ENCODE peak calls at places on chromosome 2, in nine cellular contexts. U, Y, K, Q, P, A, F, H and Z are unnamed samples.

GRCh38 chr2:215843579-215843978 is 169.8 kb downstream of the MREG start:
- DNase-seq in U (no peak), Y (peak; percentile 73), K (no peak), Q (peak; percentile 95), P (no peak), A (no peak), F (no peak), H (no peak), Z (no peak)

GRCh38 chr2:204022550-204022949 is 86.0 kb downstream of the ICOS start:
- DNase-seq in U (no peak), Y (no peak), K (no peak), Q (no peak), P (no peak), A (no peak), F (no peak), H (no peak), Z (no peak)

GRCh38 chr2:16014041-16014787 is 73.9 kb downstream of the MYCN start:
- DNase-seq in U (no peak), Y (no peak), K (no peak), Q (no peak), P (no peak), A (peak; percentile 56), F (peak; percentile 33), H (no peak), Z (no peak)

GRCh38 chr2:159891917-159892691 is 94.1 kb upstream of the CD302 start:
- DNase-seq in U (no peak), Y (no peak), K (no peak), Q (peak; percentile 74), P (no peak), A (no peak), F (no peak), H (no peak), Z (no peak)

GRCh38 chr2:234881413-234882241 is 70.2 kb upstream of the SH3BP4 start:
- DNase-seq in U (peak; percentile 64), Y (peak; percentile 80), K (peak; percentile 35), Q (peak; percentile 87), P (peak; percentile 86), A (peak; percentile 88), F (peak; percentile 79), H (peak; percentile 71), Z (peak; percentile 86)

GRCh38 chr2:121529439-121530209 is 1.1 kb upstream of the RNU4ATAC start:
- DNase-seq in U (no peak), Y (peak; percentile 29), K (no peak), Q (no peak), P (peak; percentile 63), A (peak; percentile 93), F (no peak), H (peak; percentile 77), Z (peak; percentile 86)

GRCh38 chr2:77666251-77666980 is 144.2 kb upstream of the LRRTM4 start:
- DNase-seq in U (no peak), Y (no peak), K (no peak), Q (peak; percentile 88), P (no peak), A (no peak), F (no peak), H (no peak), Z (no peak)

GRCh38 chr2:191625016-191625415 is 52.9 kb upstream of the NABP1 start:
- DNase-seq in U (peak; percentile 55), Y (no peak), K (peak; percentile 41), Q (peak; percentile 65), P (no peak), A (no peak), F (no peak), H (no peak), Z (no peak)

GRCh38 chr2:230600881-230601280 is 111.8 kb upstream of the CAB39 start:
- DNase-seq in U (no peak), Y (no peak), K (no peak), Q (no peak), P (no peak), A (no peak), F (no peak), H (no peak), Z (no peak)

GRCh38 chr2:189412330-189412953 is 28.8 kb upstream of the WDR75 start:
- DNase-seq in U (no peak), Y (no peak), K (peak; percentile 53), Q (peak; percentile 28), P (peak; percentile 40), A (peak; percentile 19), F (no peak), H (no peak), Z (no peak)

GRCh38 chr2:158756331-158756730 is 38.8 kb upstream of the DAPL1 start:
- DNase-seq in U (no peak), Y (no peak), K (no peak), Q (no peak), P (no peak), A (no peak), F (no peak), H (no peak), Z (no peak)

GRCh38 chr2:172234716-172235661 is 132.3 kb upstream of the DLX2 start:
- DNase-seq in U (peak; percentile 57), Y (no peak), K (no peak), Q (no peak), P (no peak), A (peak; percentile 81), F (peak; percentile 21), H (peak; percentile 73), Z (peak; percentile 83)

GRCh38 chr2:227939271-227940027 is 68.0 kb downstream of the DAW1 start:
- DNase-seq in U (no peak), Y (no peak), K (no peak), Q (peak; percentile 24), P (no peak), A (peak; percentile 59), F (no peak), H (peak; percentile 50), Z (peak; percentile 64)

GRCh38 chr2:241560883-241561474 is 2.4 kb downstream of the BOK start:
- DNase-seq in U (no peak), Y (no peak), K (no peak), Q (no peak), P (no peak), A (peak; percentile 68), F (no peak), H (no peak), Z (no peak)

GRCh38 chr2:216535454-216535995 is 36.9 kb downstream of the RPL37A start:
- DNase-seq in U (no peak), Y (peak; percentile 69), K (no peak), Q (peak; percentile 83), P (no peak), A (no peak), F (peak; percentile 67), H (no peak), Z (no peak)

GRCh38 chr2:6914829-6915228 is 2.4 kb upstream of the RNF144A start:
- DNase-seq in U (no peak), Y (no peak), K (no peak), Q (peak; percentile 88), P (peak; percentile 25), A (no peak), F (no peak), H (no peak), Z (no peak)

GRCh38 chr2:33552758-33553461 is 46.2 kb downstream of the FAM98A start:
- DNase-seq in U (no peak), Y (peak; percentile 32), K (no peak), Q (peak; percentile 44), P (no peak), A (no peak), F (no peak), H (no peak), Z (no peak)